ENCODE peak calls at places on chromosome 3, in seven cellular contexts. J is AG10803, A is body of pancreas, I is astrocyte, B is CD14-positive monocyte, E is endothelial cell, L is astrocyte of the spinal cord. D is an unnamed sample.

GRCh38 chr3:46670891-46671427 is 22.5 kb downstream of the ALS2CL start:
- DNase-seq in I (no peak), A (peak; percentile 8), J (no peak), E (no peak), B (no peak), L (no peak), D (peak; percentile 0)

GRCh38 chr3:14238356-14238755 is 59.7 kb downstream of the LSM3 start:
- DNase-seq in E (no peak), L (no peak), B (no peak), J (no peak), I (no peak), A (no peak), D (no peak)

GRCh38 chr3:62718011-62718410 is 157.2 kb downstream of the CADPS start:
- DNase-seq in L (peak; percentile 6), I (peak; percentile 57), B (no peak), A (no peak), E (no peak), J (no peak), D (no peak)

GRCh38 chr3:142445816-142446254 is 2.0 kb downstream of the XRN1 start:
- DNase-seq in E (no peak), B (no peak), J (peak; percentile 9), A (no peak), I (peak; percentile 30), L (peak; percentile 48), D (no peak)

GRCh38 chr3:58074997-58075396 is 66.8 kb downstream of the FLNB start:
- DNase-seq in L (no peak), B (no peak), J (no peak), E (no peak), I (no peak), A (no peak), D (no peak)

GRCh38 chr3:48405343-48405881 is 24.5 kb downstream of the PLXNB1 start:
- DNase-seq in A (peak; percentile 12), E (no peak), J (no peak), I (no peak), B (peak; percentile 45), L (no peak), D (no peak)

GRCh38 chr3:30467596-30468238 is 138.7 kb upstream of the TGFBR2 start:
- DNase-seq in L (peak; percentile 37), B (no peak), J (peak; percentile 37), A (no peak), I (peak; percentile 42), E (no peak), D (no peak)

GRCh38 chr3:6921876-6922275 is 61.0 kb downstream of the GRM7 start:
- DNase-seq in J (no peak), B (no peak), L (no peak), E (no peak), I (no peak), A (no peak), D (no peak)

GRCh38 chr3:161600185-161600584 is 103.6 kb downstream of the OTOL1 start:
- DNase-seq in E (no peak), L (peak; percentile 3), I (no peak), B (no peak), A (no peak), J (peak; percentile 4), D (no peak)

GRCh38 chr3:46321461-46322104 is 32.3 kb upstream of the CCR2 start:
- DNase-seq in J (no peak), E (no peak), L (no peak), B (no peak), I (no peak), A (no peak), D (no peak)

GRCh38 chr3:140252812-140253656 is 318.0 kb downstream of the CLSTN2 start:
- DNase-seq in I (peak; percentile 7), A (no peak), J (no peak), L (no peak), B (no peak), E (no peak), D (no peak)

DNA sequence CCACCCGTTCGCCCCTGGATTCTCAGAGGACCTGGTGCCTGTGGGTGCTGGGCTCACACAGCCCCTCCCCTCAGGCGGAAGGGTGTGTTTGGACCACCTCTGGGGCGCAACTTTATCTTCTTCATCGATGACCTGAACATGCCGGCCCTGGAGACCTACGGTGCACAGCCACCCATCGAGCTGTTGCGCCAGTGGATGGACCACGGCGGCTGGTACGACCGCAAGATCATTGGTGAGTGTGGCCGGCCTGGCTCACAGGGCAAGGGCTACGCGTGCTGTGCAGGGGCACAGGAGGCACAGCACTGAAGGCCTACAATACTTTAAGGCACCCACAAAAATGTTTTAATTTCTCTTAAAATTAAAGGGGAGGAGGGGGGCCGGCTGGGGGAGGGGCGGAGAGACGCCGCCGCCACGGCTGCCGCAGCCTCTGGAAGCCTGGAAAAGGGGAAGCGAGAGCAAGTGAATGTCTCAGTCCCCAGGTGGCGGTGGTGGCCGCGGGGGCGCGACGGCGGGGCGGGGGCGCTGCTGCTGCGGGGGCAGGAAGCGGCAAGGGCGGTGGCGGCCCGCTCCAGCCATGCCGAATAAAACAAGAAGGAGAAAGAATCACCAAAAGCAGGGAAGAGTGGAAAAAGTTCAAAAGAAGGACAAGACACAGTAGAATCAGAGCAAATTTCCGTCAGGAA is 56.8 kb downstream of the DNAH1 start:
- DNase-seq in L (no peak), B (no peak), I (no peak), A (no peak), E (peak; percentile 43), J (no peak), D (no peak)
- TF ChIP-seq CTCF in L (no peak), B (peak; percentile 24), I (no peak), A (no peak), E (no peak), J (no peak), D (no peak)

GRCh38 chr3:36674816-36675215 is 89.5 kb downstream of the DCLK3 start:
- DNase-seq in L (no peak), B (no peak), E (no peak), J (no peak), A (no peak), I (no peak), D (no peak)

GRCh38 chr3:36679384-36680200 is 84.8 kb downstream of the DCLK3 start:
- DNase-seq in I (peak; percentile 90), A (no peak), J (peak; percentile 91), B (no peak), L (peak; percentile 87), E (no peak), D (no peak)

GRCh38 chr3:36681867-36682266 is 82.5 kb downstream of the DCLK3 start:
- DNase-seq in I (no peak), B (no peak), A (no peak), J (no peak), E (no peak), L (no peak), D (no peak)

GRCh38 chr3:36678216-36679013 is 85.9 kb downstream of the DCLK3 start:
- DNase-seq in J (peak; percentile 35), I (peak; percentile 81), B (no peak), E (no peak), A (no peak), L (peak; percentile 62), D (no peak)

DNA sequence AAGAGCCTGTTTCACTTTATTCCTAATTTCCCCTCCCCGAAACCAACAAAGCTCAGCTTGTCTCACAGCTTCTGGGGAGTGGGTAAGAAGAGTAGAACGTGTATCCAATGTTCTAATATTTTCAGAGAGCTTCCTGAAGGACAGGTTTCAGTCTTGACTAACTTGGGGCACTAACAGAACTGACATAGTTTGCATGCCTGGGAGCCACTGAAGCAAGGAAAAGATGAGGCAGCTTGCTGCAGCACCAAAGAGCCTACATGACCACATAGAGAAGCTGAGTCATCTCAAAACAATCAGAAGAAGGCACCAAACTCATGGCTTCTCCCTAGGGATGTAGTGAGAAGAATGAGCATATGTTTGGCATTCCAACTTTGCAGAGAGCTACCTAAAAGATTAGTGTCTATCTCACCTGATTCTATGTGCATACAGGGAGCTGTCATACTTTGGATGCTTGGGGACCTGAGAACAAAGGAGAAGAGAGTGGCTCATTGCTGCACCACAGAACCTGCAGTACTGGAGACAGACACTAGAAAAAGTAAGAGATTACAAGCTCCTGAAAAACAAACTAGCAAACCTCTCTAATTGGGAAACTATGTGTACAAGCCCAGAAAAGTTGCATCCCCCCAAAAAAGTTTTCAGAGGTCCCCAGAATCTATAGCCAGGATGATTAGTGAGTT is 86.9 kb downstream of the DCLK3 start:
- DNase-seq in E (no peak), L (peak; percentile 92), J (peak; percentile 98), I (peak; percentile 97), A (no peak), B (no peak), D (no peak)
- TF ChIP-seq CTCF in E (no peak), L (peak; percentile 22), J (peak; percentile 34), I (peak; percentile 31), A (no peak), B (no peak), D (no peak)

DNA sequence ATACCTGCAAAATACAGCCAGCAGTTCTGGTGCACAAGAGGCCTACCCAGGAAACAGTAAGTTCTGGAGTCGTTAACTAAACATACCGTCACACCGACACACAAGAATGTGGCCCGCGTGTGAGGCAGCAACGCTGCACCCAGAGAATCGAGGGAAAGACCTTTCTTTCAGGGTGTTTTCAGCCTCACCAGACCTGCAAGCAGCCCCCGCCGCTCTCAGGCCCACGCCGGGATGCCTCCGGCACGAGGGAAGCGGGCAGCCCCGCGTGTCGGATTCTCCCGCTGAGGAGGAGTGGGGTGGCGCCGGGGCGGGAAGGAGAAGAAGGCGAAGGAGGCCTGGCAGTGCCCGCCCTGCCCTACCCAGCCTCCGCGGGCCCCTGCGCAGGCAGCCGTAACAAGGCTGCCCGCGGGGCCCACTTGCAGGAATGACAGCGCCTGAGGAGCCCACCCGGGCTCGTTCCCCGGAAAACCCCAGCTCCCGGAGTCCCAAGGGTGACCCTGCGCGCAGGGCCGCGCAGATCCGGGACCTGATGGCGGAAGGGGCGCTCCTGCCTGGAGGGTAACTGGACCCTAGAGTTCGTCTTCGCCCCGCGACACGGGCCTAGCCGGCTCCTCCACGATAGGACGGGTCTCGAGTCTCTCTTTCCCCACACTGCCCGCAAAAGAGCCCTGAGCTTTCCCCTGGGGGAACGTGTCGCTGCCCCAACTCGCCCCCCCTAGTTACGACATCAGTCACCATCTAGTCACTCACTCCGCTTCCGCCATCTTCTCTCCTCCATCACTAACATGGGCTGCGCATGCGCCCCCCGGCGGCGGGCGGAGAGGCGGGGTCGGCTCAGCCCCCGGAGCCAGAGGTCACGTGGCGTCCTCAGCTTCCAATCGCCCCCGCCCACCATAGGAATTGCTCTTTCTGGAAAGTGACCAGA is at the start of gene PHC3:
- DNase-seq in L (peak; percentile 91), J (peak; percentile 90), I (peak; percentile 66), A (peak; percentile 91), E (peak; percentile 94), B (peak; percentile 89), D (peak; percentile 96)
- TF ChIP-seq CTCF in L (no peak), J (no peak), I (no peak), A (peak; percentile 17), E (no peak), B (no peak), D (no peak)

GRCh38 chr3:178680489-178680888 is 144.3 kb downstream of the KCNMB2 start:
- DNase-seq in L (no peak), B (no peak), A (no peak), E (no peak), J (no peak), I (no peak), D (no peak)

GRCh38 chr3:178680037-178680436 is 143.8 kb downstream of the KCNMB2 start:
- DNase-seq in E (no peak), B (no peak), J (no peak), A (no peak), I (no peak), L (no peak), D (no peak)

GRCh38 chr3:178690571-178690970 is 154.3 kb downstream of the KCNMB2 start:
- DNase-seq in B (no peak), J (no peak), A (no peak), L (no peak), I (no peak), E (no peak), D (no peak)

GRCh38 chr3:178685591-178685906 is 149.3 kb downstream of the KCNMB2 start:
- DNase-seq in I (no peak), E (no peak), A (no peak), L (no peak), B (no peak), J (no peak), D (no peak)

GRCh38 chr3:178684881-178685590 is 148.8 kb downstream of the KCNMB2 start:
- DNase-seq in E (peak; percentile 37), I (no peak), L (no peak), A (no peak), B (no peak), J (no peak), D (no peak)
- TF ChIP-seq CTCF in E (no peak), I (no peak), L (no peak), A (no peak), B (no peak), J (no peak), D (no peak)

D was measured in BE2C.